ENCODE peak calls at places on chromosomes 12 and 14, in four cellular contexts. L, P, N and R are unnamed samples.

GRCh38 chr12:84397279-84397678 is 515.3 kb downstream of the SLC6A15 start:
- DNase-seq in P (no peak), N (no peak), L (no peak), R (no peak)

GRCh38 chr12:42315108-42315507 is 10.8 kb downstream of the ZCRB1 start:
- DNase-seq in N (no peak), L (no peak), P (no peak), R (no peak)

GRCh38 chr14:102525213-102526143 is 15.9 kb upstream of the ANKRD9 start:
- DNase-seq in L (peak), N (peak), P (no peak), R (no peak)

GRCh38 chr14:81309511-81309910 is 88.8 kb upstream of the GTF2A1 start:
- DNase-seq in N (no peak), L (no peak), P (no peak), R (no peak)

GRCh38 chr12:117069926-117070900 is 29.0 kb downstream of the TESC start:
- DNase-seq in P (no peak), L (no peak), N (peak), R (no peak)

GRCh38 chr14:59582845-59583509 is 6.4 kb upstream of the CCDC175 start:
- DNase-seq in P (no peak), L (no peak), N (no peak), R (no peak)

GRCh38 chr14:52071675-52072074 is 2.8 kb upstream of the NID2 start:
- DNase-seq in L (no peak), P (no peak), N (no peak), R (no peak)

GRCh38 chr14:32104308-32104707 is 27.2 kb downstream of the ARHGAP5 start:
- DNase-seq in P (no peak), L (no peak), N (no peak), R (no peak)

GRCh38 chr12:63206908-63207307 is 55.9 kb upstream of the AVPR1A start:
- DNase-seq in N (no peak), P (no peak), L (peak), R (no peak)

GRCh38 chr14:97053941-97054340 is 256.8 kb downstream of the VRK1 start:
- DNase-seq in L (no peak), P (no peak), N (no peak), R (no peak)

GRCh38 chr12:110279976-110280783 is 867 bp upstream of the ATP2A2 start:
- DNase-seq in N (peak), P (no peak), L (no peak), R (peak)

GRCh38 chr12:85188609-85189008 is 91.4 kb upstream of the ALX1 start:
- DNase-seq in P (no peak), N (no peak), L (no peak), R (no peak)

GRCh38 chr14:103001226-103001625 is 56.1 kb downstream of the CDC42BPB start:
- DNase-seq in N (no peak), P (no peak), L (no peak), R (no peak)

GRCh38 chr12:57549909-57550627 is at the start of gene KIF5A:
- DNase-seq in P (no peak), N (peak), L (no peak), R (peak)

GRCh38 chr12:53193953-53194716 is 12.9 kb downstream of the ITGB7 start:
- DNase-seq in L (no peak), P (no peak), N (no peak), R (no peak)

GRCh38 chr12:123714302-123714627 is 2.1 kb downstream of the ATP6V0A2 start:
- DNase-seq in P (no peak), N (peak), L (no peak), R (peak)

GRCh38 chr12:12081836-12082497 is 11.2 kb downstream of the BCL2L14 start:
- DNase-seq in N (peak), L (peak), P (peak), R (peak)

DNA sequence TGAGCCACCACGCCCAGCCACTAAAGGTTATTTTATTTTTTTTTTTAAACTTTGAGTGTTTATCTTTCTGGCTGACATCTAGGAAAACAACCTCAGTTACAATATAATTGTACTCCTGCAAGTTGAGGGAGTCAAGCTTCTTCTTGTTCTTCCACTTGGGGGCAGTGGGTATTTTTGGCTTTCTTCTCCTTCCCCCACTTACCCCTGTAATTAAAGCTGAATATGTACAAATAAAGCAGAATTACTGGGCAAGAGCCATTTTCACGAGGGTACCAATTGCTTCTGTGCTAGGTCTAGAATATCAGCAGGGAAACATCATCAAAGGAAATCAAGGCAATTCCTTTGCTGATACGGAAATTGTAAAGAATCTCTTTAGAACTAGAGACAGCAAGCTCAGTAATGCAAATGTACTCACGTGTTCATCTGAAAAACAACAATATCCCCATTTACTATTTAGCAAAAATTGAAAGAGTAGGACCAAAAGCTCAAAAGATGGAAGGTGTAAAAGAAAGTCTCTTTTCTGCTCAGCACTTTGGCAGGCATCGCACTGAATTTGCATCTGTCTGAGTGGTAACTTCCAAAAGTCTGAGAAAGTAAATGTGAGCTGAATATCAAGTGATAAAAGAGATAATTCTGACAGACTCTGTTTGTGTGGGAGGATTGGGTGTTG is 72.8 kb downstream of the TAOK3 start:
- DNase-seq in N (no peak), P (no peak), L (no peak), R (no peak)
- TF ChIP-seq CTCF in N (no peak), P (no peak), L (peak), R (no peak)

GRCh38 chr12:6829532-6830220 is 1.5 kb downstream of the P3H3 start:
- DNase-seq in L (no peak), N (no peak), P (no peak), R (no peak)
- TF ChIP-seq CTCF in L (peak), N (no peak), P (peak), R (no peak)

DNA sequence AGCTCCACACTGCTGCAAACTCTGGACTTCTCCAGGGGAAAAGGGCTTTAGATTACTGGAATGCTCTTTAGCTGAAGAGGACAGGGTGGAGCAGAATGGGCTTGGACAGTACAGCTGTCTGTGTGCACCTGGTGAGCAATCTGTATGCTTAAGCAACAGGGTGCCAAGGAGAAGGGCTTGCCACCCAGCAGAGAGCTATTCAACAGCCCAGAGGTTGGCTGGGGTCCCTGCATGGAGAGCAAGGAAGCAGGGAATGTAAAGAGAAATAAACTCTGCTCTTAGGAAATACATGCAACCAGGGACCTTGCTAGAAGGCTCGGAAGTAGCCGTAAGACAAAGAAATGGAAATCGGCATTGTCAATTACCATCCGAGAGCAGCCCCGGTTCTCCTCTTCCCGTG is 53.0 kb upstream of the CORO1C start:
- DNase-seq in L (no peak), N (no peak), P (no peak), R (no peak)
- TF ChIP-seq CTCF in L (no peak), N (no peak), P (no peak), R (no peak)

GRCh38 chr14:57692671-57693070 is 173.2 kb downstream of the SLC35F4 start:
- DNase-seq in P (peak), N (peak), L (peak), R (peak)
- TF ChIP-seq CTCF in P (peak), N (peak), L (peak), R (no peak)